ENCODE peak calls at places on chromosomes 5 and 9, in five cellular contexts. Q, R, V, L and I are unnamed samples.

GRCh38 chr5:81400375-81400774 is 6.4 kb upstream of the ACOT12 start:
- DNase-seq in Q (no peak), R (no peak), V (no peak), L (no peak), I (no peak)

GRCh38 chr9:93636172-93636661 is 59.8 kb downstream of the PHF2 start:
- DNase-seq in Q (no peak), R (no peak), V (no peak), L (peak; percentile 2), I (no peak)

GRCh38 chr9:121154782-121155181 is 46.9 kb downstream of the RAB14 start:
- DNase-seq in Q (peak; percentile 84), R (no peak), V (no peak), L (no peak), I (no peak)

GRCh38 chr5:1184481-1184880 is 16.9 kb upstream of the SLC6A19 start:
- DNase-seq in Q (no peak), R (peak; percentile 15), V (no peak), L (no peak), I (no peak)

GRCh38 chr5:10460252-10460906 is 18.7 kb downstream of the ROPN1L start:
- DNase-seq in Q (no peak), R (peak; percentile 55), V (no peak), L (peak; percentile 58), I (no peak)

GRCh38 chr9:117191504-117192375 is 223.1 kb downstream of the ASTN2 start:
- DNase-seq in Q (no peak), R (no peak), V (no peak), L (no peak), I (no peak)

GRCh38 chr5:43227655-43228054 is 35.6 kb downstream of the NIM1K start:
- DNase-seq in Q (peak; percentile 38), R (no peak), V (peak; percentile 82), L (peak; percentile 25), I (no peak)

GRCh38 chr9:35852876-35853865 is 17.0 kb downstream of the OR13J1 start:
- DNase-seq in Q (no peak), R (peak; percentile 14), V (no peak), L (no peak), I (no peak)

GRCh38 chr5:112333236-112333850 is 85.7 kb downstream of the EPB41L4A start:
- DNase-seq in Q (no peak), R (no peak), V (no peak), L (no peak), I (no peak)

GRCh38 chr9:92425578-92425977 is 1.3 kb upstream of the OMD start:
- DNase-seq in Q (no peak), R (no peak), V (peak; percentile 81), L (no peak), I (no peak)

GRCh38 chr5:83434929-83435328 is 36.6 kb upstream of the VCAN start:
- DNase-seq in Q (no peak), R (no peak), V (peak; percentile 34), L (no peak), I (no peak)

GRCh38 chr9:97963232-97963631 is 19.9 kb upstream of the ANP32B start:
- DNase-seq in Q (no peak), R (no peak), V (no peak), L (no peak), I (no peak)

GRCh38 chr9:79693750-79694149 is 122.0 kb downstream of the TLE4 start:
- DNase-seq in Q (no peak), R (no peak), V (no peak), L (no peak), I (no peak)
- H3K4me1 ChIP-seq in Q (no peaks in the 10 kb centered on the region), R (no peaks in the 10 kb centered on the region), V (peaks cover 3% of the 10 kb centered on the region), L (no peaks in the 10 kb centered on the region), I (peaks cover 25% of the 10 kb centered on the region)

DNA sequence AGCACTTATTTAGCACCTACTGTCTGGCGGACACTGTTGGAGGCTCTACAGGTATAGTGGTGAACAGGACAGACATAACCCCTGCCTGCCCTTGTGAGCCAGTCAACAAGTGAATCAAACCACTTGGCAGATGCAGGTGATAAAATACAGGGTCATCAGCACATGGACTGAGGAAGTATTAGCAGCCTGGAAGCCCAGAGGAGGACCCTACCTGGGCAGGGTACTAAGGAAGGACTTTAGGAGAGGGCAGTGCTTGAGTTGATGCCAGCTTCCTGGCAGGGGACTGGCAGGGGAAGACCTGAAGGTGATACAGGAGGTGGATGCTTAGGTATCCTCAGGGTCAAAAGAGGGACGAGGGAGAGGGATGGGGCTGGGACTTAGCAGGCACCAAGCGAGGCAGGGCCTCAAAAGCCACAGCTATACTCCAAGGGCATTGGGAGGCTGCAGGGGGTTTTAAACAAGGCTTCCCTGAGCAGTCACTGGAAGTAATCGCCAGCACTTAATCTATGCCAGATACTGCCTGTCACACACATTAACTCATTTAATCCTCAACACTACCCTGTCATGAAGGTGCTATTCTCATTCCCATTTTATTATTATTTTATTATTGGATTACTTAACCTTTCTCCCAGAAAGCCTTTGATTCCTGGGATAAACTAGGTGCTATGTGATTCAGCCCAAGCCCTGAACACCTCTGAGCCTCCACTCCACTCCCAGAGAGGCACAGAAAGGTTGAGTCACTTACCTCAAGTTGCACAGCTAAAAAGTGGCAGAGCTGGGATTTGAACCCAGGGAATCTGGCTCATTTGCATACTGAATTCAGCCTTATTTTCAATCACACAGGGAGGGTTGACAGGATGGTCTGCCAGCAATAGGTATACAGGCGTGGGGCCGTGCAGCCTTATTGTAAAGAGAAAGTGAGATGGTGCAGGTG is 63.8 kb upstream of the ORM1 start:
- DNase-seq in Q (no peak), R (no peak), V (no peak), L (no peak), I (no peak)
- TF ChIP-seq CTCF in Q (no peak), R (no peak), V (no peak), L (no peak), I (no peak)

DNA sequence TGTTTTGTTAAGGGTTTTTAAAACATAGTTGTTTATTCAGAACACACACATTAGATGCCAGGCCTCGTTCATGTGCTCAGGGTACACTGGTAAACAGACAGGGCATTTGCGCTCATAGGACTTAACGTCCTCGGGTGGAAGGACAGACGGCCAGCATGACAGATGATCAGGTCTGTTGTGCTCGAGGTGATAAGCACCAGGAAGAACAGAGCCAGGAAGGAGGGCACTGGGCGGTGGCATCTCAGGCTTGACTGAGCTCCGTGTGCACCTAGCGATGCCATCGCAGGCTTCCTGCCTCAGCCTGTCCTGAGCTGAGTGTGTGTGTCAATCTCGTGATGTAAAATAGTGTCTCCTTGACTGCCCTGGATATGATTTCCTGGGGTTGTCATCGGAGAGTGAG is 96.5 kb downstream of the EHMT1 start:
- DNase-seq in Q (no peak), R (no peak), V (no peak), L (no peak), I (no peak)
- H3K27ac ChIP-seq in Q (no peak overlapping the region), R (no peak overlapping the region), V (no peak overlapping the region), L (no peak overlapping the region), I (peak overlapping the region; percentile 23)

GRCh38 chr9:126318858-126319257 is 7.8 kb upstream of the MVB12B start:
- DNase-seq in Q (no peak), R (no peak), V (no peak), L (no peak), I (no peak)
- H3K4me1 ChIP-seq in Q (no peaks in the 10 kb centered on the region), R (no peaks in the 10 kb centered on the region), V (no peaks in the 10 kb centered on the region), L (no peaks in the 10 kb centered on the region), I (no peaks in the 10 kb centered on the region)

GRCh38 chr5:21810737-21811316 is 1042.3 kb downstream of the CDH12 start:
- DNase-seq in Q (peak; percentile 5), R (no peak), V (peak; percentile 62), L (no peak), I (no peak)
- TF ChIP-seq CTCF in Q (peak; percentile 40), R (no peak), V (peak; percentile 43), L (no peak), I (peak; percentile 13)

GRCh38 chr5:95484421-95484820 is 70.4 kb downstream of the SKIC3 start:
- DNase-seq in Q (no peak), R (no peak), V (no peak), L (no peak), I (no peak)
- H3K27ac ChIP-seq in Q (no peak overlapping the region), R (no peak overlapping the region), V (no peak overlapping the region), L (no peak overlapping the region), I (no peak overlapping the region)

GRCh38 chr9:134361426-134361825 is 35.2 kb downstream of the RXRA start:
- DNase-seq in Q (no peak), R (no peak), V (no peak), L (no peak), I (no peak)
- H3K4me1 ChIP-seq in Q (peaks cover 61% of the 10 kb centered on the region), R (peaks cover 36% of the 10 kb centered on the region), V (peaks cover 8% of the 10 kb centered on the region), L (peaks cover 19% of the 10 kb centered on the region), I (peaks cover 91% of the 10 kb centered on the region)

GRCh38 chr5:181217805-181218065 is 5.3 kb upstream of the TRIM41 start:
- DNase-seq in Q (no peak), R (peak; percentile 44), V (no peak), L (no peak), I (no peak)

GRCh38 chr5:181219262-181220177 is 3.6 kb upstream of the TRIM41 start:
- DNase-seq in Q (no peak), R (no peak), V (no peak), L (no peak), I (no peak)

GRCh38 chr5:181218795-181219124 is 4.3 kb upstream of the TRIM41 start:
- DNase-seq in Q (no peak), R (no peak), V (peak; percentile 28), L (no peak), I (no peak)

GRCh38 chr5:181215997-181216982 is 6.8 kb upstream of the TRIM41 start:
- DNase-seq in Q (peak; percentile 48), R (no peak), V (no peak), L (no peak), I (no peak)

DNA sequence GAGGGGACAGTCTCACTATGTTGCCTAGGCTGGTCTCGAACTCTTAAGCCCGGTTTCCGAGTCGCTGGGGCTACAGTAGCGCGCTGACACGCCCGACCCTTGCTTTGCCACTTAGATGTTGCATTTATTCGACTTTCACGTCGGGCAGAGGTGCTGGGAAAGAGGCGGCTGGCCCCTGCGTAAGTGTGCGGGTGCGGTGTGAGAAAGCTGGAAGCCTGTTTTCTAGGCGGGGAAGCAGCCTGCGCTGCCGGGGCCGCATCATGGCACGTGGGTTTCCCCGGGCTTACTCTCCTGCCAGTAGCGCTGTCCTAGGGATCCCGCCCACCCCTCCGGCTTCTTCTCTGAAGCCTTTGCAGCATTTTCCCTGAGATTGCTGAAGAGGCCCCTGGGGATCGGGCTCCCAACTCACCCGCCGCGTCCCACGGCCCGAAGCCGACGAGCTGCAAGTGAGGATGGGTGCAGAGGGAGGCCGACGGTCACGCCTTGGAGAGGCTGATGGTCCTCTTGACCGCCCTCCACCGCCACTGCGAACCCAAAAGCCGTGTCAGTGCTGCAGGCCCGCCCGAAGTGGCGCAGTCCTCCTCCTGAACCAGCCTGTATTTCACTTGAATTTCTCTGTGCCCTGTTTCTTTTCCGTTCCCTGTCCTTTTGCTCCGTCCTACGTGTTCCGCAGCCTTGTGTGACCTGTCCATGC is 5.8 kb upstream of the TRIM41 start:
- DNase-seq in Q (peak; percentile 58), R (peak; percentile 57), V (peak; percentile 54), L (peak; percentile 44), I (peak; percentile 58)
- TF ChIP-seq CTCF in Q (no peak), R (no peak), V (peak; percentile 21), L (no peak), I (no peak)

GRCh38 chr9:136079916-136080246 is 15.2 kb downstream of the NACC2 start:
- DNase-seq in Q (no peak), R (no peak), V (no peak), L (no peak), I (peak; percentile 33)

GRCh38 chr9:136080716-136081112 is 14.4 kb downstream of the NACC2 start:
- DNase-seq in Q (no peak), R (no peak), V (no peak), L (no peak), I (peak; percentile 53)

GRCh38 chr9:136081826-136082495 is 13.1 kb downstream of the NACC2 start:
- DNase-seq in Q (no peak), R (no peak), V (no peak), L (no peak), I (no peak)

GRCh38 chr9:136082496-136083361 is 12.4 kb downstream of the NACC2 start:
- DNase-seq in Q (no peak), R (no peak), V (no peak), L (no peak), I (no peak)

GRCh38 chr9:136081113-136081825 is 13.8 kb downstream of the NACC2 start:
- DNase-seq in Q (no peak), R (no peak), V (peak; percentile 80), L (no peak), I (peak; percentile 81)
- H3K27ac ChIP-seq in Q (no peak overlapping the region), R (no peak overlapping the region), V (peak overlapping the region; percentile 8), L (no peak overlapping the region), I (peak overlapping the region; percentile 78)